ENCODE peak calls at places on chromosomes 2 and 18, in five cellular contexts. O is sigmoid colon, P is SK-N-SH, Z is transverse colon, V is stomach. S is an unnamed sample.

GRCh38 chr2:169860149-169860548 is 32.9 kb downstream of the UBR3 start:
- DNase-seq in P (no peak), Z (no peak), O (no peak), V (no peak), S (no peak)

GRCh38 chr2:235749121-235749780 is 255.4 kb downstream of the AGAP1 start:
- DNase-seq in O (no peak), P (no peak), V (no peak), Z (no peak), S (no peak)

GRCh38 chr2:162071016-162071415 is 3.0 kb downstream of the DPP4 start:
- DNase-seq in Z (no peak), O (no peak), V (no peak), P (no peak), S (no peak)

GRCh38 chr2:2254206-2254605 is 76.9 kb downstream of the MYT1L start:
- DNase-seq in Z (no peak), O (no peak), V (no peak), P (no peak), S (peak)

GRCh38 chr2:242075683-242076082 is 206.2 kb downstream of the RTP5 start:
- DNase-seq in O (no peak), V (peak), Z (peak), P (no peak), S (no peak)

GRCh38 chr2:156333274-156333950 is 891 bp upstream of the NR4A2 start:
- DNase-seq in Z (no peak), O (no peak), P (no peak), V (no peak), S (no peak)

GRCh38 chr18:35923939-35924338 is 48.5 kb upstream of the RMP24 start:
- DNase-seq in O (no peak), Z (no peak), P (no peak), V (no peak), S (peak)

GRCh38 chr2:56357655-56358295 is 174.0 kb downstream of the CCDC85A start:
- DNase-seq in O (no peak), Z (no peak), P (no peak), V (no peak), S (no peak)

GRCh38 chr2:111707700-111708099 is 176.3 kb downstream of the ANAPC1 start:
- DNase-seq in O (no peak), V (no peak), P (no peak), Z (no peak), S (no peak)

GRCh38 chr2:225378984-225379383 is 20.5 kb upstream of the NYAP2 start:
- DNase-seq in V (no peak), O (no peak), Z (no peak), P (no peak), S (no peak)

GRCh38 chr18:60975419-60975818 is 357.8 kb upstream of the CDH20 start:
- DNase-seq in P (no peak), V (no peak), Z (no peak), O (no peak), S (no peak)

GRCh38 chr2:28613616-28614501 is 118.0 kb downstream of the PLB1 start:
- DNase-seq in P (no peak), Z (no peak), O (no peak), V (no peak), S (no peak)

GRCh38 chr2:54708584-54709340 is 14.7 kb upstream of the EML6 start:
- DNase-seq in Z (peak), P (no peak), V (peak), O (peak), S (no peak)

GRCh38 chr18:12031836-12032235 is 50.5 kb downstream of the IMPA2 start:
- DNase-seq in Z (peak), O (peak), V (no peak), P (no peak), S (peak)

GRCh38 chr2:113770929-113771328 is 14.5 kb upstream of the SLC35F5 start:
- DNase-seq in Z (no peak), P (no peak), V (no peak), O (no peak), S (no peak)

GRCh38 chr2:8544168-8544785 is 137.6 kb upstream of the ID2 start:
- DNase-seq in P (no peak), O (no peak), Z (no peak), V (no peak), S (no peak)

GRCh38 chr18:4134691-4135090 is 320.4 kb downstream of the DLGAP1 start:
- DNase-seq in P (no peak), V (no peak), Z (no peak), O (no peak), S (no peak)

GRCh38 chr2:84839851-84840250 is 41.0 kb downstream of the TRABD2A start:
- DNase-seq in V (no peak), Z (no peak), O (no peak), P (no peak), S (no peak)

GRCh38 chr18:31206064-31206463 is 43.4 kb upstream of the DSC1 start:
- DNase-seq in O (no peak), Z (no peak), P (no peak), V (no peak), S (no peak)

GRCh38 chr2:238241970-238242369 is 2.1 kb upstream of the HES6 start:
- DNase-seq in P (no peak), O (no peak), Z (no peak), V (no peak), S (no peak)

GRCh38 chr2:228367356-228367755 is 185.9 kb upstream of the SPHKAP start:
- DNase-seq in Z (no peak), O (no peak), P (no peak), V (no peak), S (no peak)

GRCh38 chr2:133765693-133766092 is 197.4 kb upstream of the NCKAP5 start:
- DNase-seq in V (no peak), P (no peak), Z (no peak), O (no peak), S (no peak)

GRCh38 chr2:191321861-191322662 is 76.9 kb downstream of the MYO1B start:
- DNase-seq in P (peak), O (no peak), V (no peak), Z (no peak), S (peak)

GRCh38 chr18:6406075-6406909 is 8.4 kb downstream of the L3MBTL4 start:
- DNase-seq in Z (no peak), V (no peak), O (no peak), P (no peak), S (peak)

GRCh38 chr18:48000701-48001100 is 70.2 kb upstream of the SMAD2 start:
- DNase-seq in Z (no peak), V (no peak), O (no peak), P (no peak), S (no peak)

GRCh38 chr18:58452392-58453166 is 176.3 kb downstream of the ALPK2 start:
- DNase-seq in O (no peak), P (no peak), V (no peak), Z (no peak), S (no peak)

GRCh38 chr2:188898261-188898660 is 75.9 kb upstream of the COL3A1 start:
- DNase-seq in P (no peak), O (no peak), Z (no peak), V (no peak), S (no peak)

GRCh38 chr2:52343867-52344266 is 1311.9 kb upstream of the NRXN1 start:
- DNase-seq in P (no peak), O (no peak), Z (no peak), V (no peak), S (no peak)
- TF ChIP-seq EP300 in P (no peak), O (no peak), Z (no peak), V (no peak), S (no peak)

DNA sequence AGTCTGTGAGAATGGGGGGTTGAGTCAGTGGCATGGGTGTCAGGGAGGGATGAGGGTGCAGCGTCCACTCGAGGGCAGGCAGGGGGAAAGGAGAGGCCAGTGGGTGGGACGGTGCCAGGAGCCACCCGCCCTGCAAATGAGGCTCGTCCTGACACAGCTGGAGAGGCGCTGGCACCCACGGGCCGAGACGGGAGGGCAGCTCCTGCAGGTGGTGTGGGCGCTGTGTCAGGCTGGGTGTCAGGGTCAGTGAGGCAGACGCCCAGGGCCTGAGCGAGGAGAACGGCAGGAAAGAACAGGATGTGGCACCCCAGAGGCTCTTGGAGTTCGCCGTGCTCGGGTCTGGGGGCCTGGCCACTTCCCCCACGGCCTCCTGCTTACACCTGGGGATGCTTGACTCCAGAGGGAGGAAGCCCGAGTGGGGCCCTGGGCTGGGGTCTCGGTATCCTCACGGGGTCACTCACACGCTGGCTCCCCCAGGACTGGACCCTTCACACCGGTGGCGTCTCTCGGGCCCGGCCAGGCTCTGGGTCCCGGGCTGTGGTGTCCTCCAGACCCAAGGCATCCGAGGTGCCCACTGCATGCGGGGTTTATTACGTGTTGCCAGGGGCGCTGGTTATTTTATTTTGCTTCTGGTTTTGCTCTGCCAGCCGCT is 130.5 kb upstream of the CTDP1 start:
- DNase-seq in V (peak), O (peak), P (no peak), Z (no peak), S (no peak)
- TF ChIP-seq EP300 in V (no peak), O (no peak), P (no peak), Z (no peak), S (no peak)

GRCh38 chr18:25399554-25399953 is 47.6 kb upstream of the ZNF521 start:
- DNase-seq in P (no peak), O (no peak), Z (no peak), V (no peak), S (no peak)
- TF ChIP-seq EP300 in P (peak), O (no peak), Z (no peak), V (no peak), S (no peak)

GRCh38 chr2:229922449-229923386 is at the start of gene FBXO36:
- DNase-seq in Z (peak), O (no peak), P (peak), V (peak), S (no peak)

GRCh38 chr2:229920011-229920781 is 1.6 kb downstream of the TRIP12 start:
- DNase-seq in P (no peak), O (no peak), V (no peak), Z (peak), S (no peak)

GRCh38 chr2:229917793-229918192 is 4.0 kb downstream of the TRIP12 start:
- DNase-seq in O (no peak), P (no peak), Z (no peak), V (no peak), S (no peak)

GRCh38 chr2:229921101-229921891 is 513 bp downstream of the TRIP12 start:
- DNase-seq in V (peak), P (peak), O (peak), Z (peak), S (peak)

GRCh38 chr2:229921892-229922448 is at the start of gene TRIP12:
- DNase-seq in Z (peak), O (peak), P (peak), V (peak), S (peak)
- TF ChIP-seq EP300 in Z (no peak), O (no peak), P (no peak), V (no peak), S (no peak)

DNA sequence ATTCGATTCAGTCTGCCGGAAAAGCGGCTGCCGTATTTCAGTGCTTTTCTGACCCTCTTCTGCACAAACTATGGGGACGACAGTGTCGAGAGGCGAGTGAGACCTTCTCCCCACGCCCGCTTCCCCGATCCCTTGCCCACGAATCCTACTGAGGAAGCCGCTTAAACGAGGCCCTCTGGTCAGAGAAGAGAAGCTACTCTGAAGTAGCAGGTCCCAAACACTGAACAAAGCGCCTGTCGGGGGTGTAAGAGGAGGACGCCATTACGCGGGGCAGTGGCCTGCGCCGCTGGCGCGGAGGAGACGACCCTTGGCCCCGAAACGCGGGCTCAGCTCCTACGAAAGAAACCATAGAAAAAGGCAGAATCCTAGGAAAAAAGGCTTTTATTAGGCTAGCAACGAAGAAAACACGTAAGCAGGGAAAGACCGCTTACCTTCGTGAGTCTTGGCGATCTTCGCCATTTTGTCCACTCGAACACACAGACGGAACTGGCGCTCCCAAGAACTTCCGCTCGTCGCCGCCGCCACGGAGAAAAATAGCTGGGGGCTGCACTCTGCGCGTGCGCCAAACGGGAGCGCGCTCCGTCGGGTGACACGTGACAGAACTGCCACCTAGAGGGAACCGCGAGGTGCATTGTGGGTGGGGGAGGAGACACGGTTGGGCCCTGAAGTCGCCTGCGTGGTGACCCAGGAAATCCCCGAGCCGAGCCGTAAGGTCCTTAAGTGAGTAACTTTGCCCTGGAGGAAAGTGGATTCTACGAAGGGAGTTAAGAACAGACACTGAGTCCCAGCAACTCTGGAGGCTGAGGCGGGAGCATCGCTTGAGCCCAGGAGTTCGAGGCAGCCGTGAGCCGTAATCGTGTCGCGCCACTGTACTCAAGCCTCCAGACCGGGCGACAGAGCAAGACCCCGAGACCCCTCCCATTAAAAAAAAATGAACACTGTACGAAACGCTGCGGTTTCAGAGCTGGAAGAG is at the start of gene SF3B1:
- DNase-seq in V (peak), Z (peak), P (peak), O (peak), S (peak)
- TF ChIP-seq EP300 in V (no peak), Z (no peak), P (no peak), O (peak), S (no peak)

GRCh38 chr2:200023570-200023969 is 68.2 kb downstream of the MAIP1 start:
- DNase-seq in V (no peak), Z (no peak), O (no peak), P (no peak), S (no peak)
- TF ChIP-seq EP300 in V (no peak), Z (no peak), O (no peak), P (no peak), S (no peak)

DNA sequence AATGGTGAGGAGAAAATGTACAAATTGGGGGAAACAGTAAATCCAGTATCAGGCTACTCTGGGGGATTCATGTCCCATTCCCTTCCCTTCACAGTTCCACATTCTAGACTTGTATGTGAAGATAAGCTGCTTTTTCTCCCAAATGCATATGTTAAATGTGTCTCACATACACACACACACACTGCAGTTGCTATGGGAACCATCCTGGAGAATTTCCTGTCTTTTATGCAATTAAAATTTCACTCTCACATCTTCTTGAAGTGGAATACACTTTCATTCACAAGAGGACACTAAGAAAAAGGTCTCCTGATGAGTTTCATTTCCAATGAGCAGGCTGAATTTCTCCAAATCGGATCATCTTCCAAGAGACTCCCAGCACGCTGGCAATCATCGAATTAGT is 366.0 kb downstream of the LRATD1 start:
- DNase-seq in Z (no peak), O (no peak), P (no peak), V (no peak), S (no peak)
- TF ChIP-seq EP300 in Z (no peak), O (no peak), P (no peak), V (no peak), S (no peak)

DNA sequence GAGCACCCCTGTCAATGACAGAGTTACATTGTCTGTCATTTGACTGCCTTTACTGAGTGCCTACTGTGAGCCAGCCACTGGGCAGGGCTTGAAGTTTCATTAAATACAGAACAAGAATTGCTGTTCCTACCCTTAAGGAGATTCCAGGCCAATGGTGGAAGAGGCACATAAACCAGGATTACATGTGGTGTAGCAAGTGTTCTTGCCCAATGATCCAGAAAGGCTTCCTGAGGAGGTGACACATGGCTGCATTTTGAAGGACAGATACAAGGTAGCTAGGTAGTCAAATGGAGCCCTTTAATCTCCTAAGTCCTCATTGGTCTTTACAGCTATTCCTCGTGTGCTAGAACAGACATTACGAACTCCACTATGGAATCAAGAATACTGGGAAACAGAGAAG is 312.7 kb downstream of the ETAA1 start:
- DNase-seq in P (no peak), O (no peak), Z (no peak), V (no peak), S (no peak)
- TF ChIP-seq EP300 in P (no peak), O (no peak), Z (no peak), V (no peak), S (no peak)

GRCh38 chr2:153668923-153669322 is 190.4 kb upstream of the RPRM start:
- DNase-seq in P (no peak), O (no peak), V (no peak), Z (no peak), S (no peak)

GRCh38 chr2:153667475-153667874 is 188.9 kb upstream of the RPRM start:
- DNase-seq in V (no peak), Z (no peak), O (no peak), P (no peak), S (no peak)

DNA sequence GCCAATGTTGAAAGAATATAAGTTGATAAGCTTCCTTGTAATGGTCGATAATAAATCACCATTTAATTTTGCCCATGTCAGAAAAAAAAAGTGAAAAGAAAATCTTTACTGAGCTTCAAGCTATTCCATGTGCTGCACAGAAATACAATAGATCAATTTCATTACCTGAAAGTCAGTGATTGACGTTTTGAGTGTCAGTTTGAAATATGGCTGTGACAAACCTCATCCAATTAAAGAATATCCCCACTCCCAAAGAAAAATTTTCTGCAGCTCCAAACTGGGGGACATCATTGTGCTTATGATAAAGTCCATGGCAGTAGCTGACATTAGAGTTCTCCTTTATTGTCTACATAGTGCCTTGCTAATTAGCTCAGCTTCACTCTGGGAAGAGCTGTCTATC is 184.8 kb upstream of the RPRM start:
- DNase-seq in V (no peak), P (no peak), Z (no peak), O (no peak), S (no peak)
- TF ChIP-seq EP300 in V (no peak), P (no peak), Z (no peak), O (no peak), S (no peak)